ENCODE peak calls at places on chromosomes 2 and 18, in ten cellular contexts. M is CD8-positive, alpha-beta T cell; L is brain microvascular endothelial cell; J is cardiac septum; Y is stimulated activated CD4-positive, alpha-beta T cell treated with anti-CD3 and anti-CD28 coated beads, Interleukin-1b, Interleukin-23, amount 100 ng/mL, for 24 hours; C is astrocyte; D is fibroblast of lung; B is H54; T is endothelial cell; W is Caki2. R is an unnamed sample.
A peak's percentile ranks its signal among the peaks of the same experiment; 100 is the strongest.

GRCh38 chr2:53438056-53438455 is 329.5 kb upstream of the CHAC2 start:
- DNase-seq in M (no peak), L (no peak), J (no peak), Y (no peak), C (no peak), D (peak; percentile 10), B (no peak), T (no peak), W (no peak), R (no peak)

GRCh38 chr18:35953688-35954087 is 18.8 kb upstream of the RMP24 start:
- DNase-seq in M (no peak), L (no peak), J (no peak), Y (no peak), C (no peak), D (no peak), B (no peak), T (no peak), W (no peak), R (no peak)

GRCh38 chr2:120525056-120526046 is 179.4 kb downstream of the INHBB start:
- DNase-seq in M (no peak), L (no peak), J (no peak), Y (no peak), C (no peak), D (no peak), B (no peak), T (peak; percentile 28), W (peak; percentile 29), R (no peak)

GRCh38 chr2:192194866-192195547 is at the start of gene TMEFF2:
- DNase-seq in M (no peak), L (peak; percentile 74), J (peak; percentile 75), Y (peak; percentile 59), C (peak; percentile 73), D (peak; percentile 84), B (peak; percentile 91), T (peak; percentile 79), W (peak; percentile 74), R (peak; percentile 100)

GRCh38 chr2:119136093-119136492 is 22.5 kb downstream of the C1QL2 start:
- DNase-seq in M (no peak), L (no peak), J (no peak), Y (no peak), C (no peak), D (no peak), B (peak; percentile 63), T (no peak), W (no peak), R (no peak)

GRCh38 chr2:133490412-133490958 is 77.8 kb downstream of the NCKAP5 start:
- DNase-seq in M (no peak), L (no peak), J (no peak), Y (no peak), C (no peak), D (no peak), B (no peak), T (no peak), W (no peak), R (no peak)

GRCh38 chr2:148300534-148300933 is 279.6 kb downstream of the MBD5 start:
- DNase-seq in M (no peak), L (no peak), J (no peak), Y (no peak), C (peak; percentile 56), D (peak; percentile 66), B (no peak), T (no peak), W (no peak), R (no peak)

GRCh38 chr2:96374211-96374951 is 38.8 kb downstream of the NCAPH start:
- DNase-seq in M (no peak), L (peak; percentile 32), J (no peak), Y (no peak), C (peak; percentile 12), D (peak; percentile 28), B (no peak), T (no peak), W (peak; percentile 29), R (no peak)

GRCh38 chr2:130156624-130157004 is 11.7 kb upstream of the CCDC74B start:
- DNase-seq in M (no peak), L (no peak), J (no peak), Y (no peak), C (no peak), D (no peak), B (no peak), T (no peak), W (no peak), R (no peak)

GRCh38 chr2:50732796-50733195 is 299.1 kb downstream of the NRXN1 start:
- DNase-seq in M (no peak), L (no peak), J (no peak), Y (no peak), C (peak; percentile 49), D (peak; percentile 54), B (no peak), T (no peak), W (no peak), R (no peak)

GRCh38 chr2:100542418-100542817 is 20.4 kb upstream of the PDCL3 start:
- DNase-seq in M (no peak), L (no peak), J (no peak), Y (no peak), C (no peak), D (no peak), B (no peak), T (no peak), W (no peak), R (no peak)

GRCh38 chr18:46414863-46415262 is 242.2 kb downstream of the LOXHD1 start:
- DNase-seq in M (no peak), L (no peak), J (no peak), Y (no peak), C (no peak), D (no peak), B (no peak), T (no peak), W (no peak), R (no peak)

GRCh38 chr2:33291278-33292013 is 185.0 kb upstream of the RASGRP3 start:
- DNase-seq in M (no peak), L (peak; percentile 78), J (no peak), Y (no peak), C (peak; percentile 98), D (peak; percentile 98), B (peak; percentile 9), T (no peak), W (peak; percentile 86), R (no peak)

GRCh38 chr2:46950314-46950713 is 34.7 kb upstream of the MCFD2 start:
- DNase-seq in M (no peak), L (no peak), J (no peak), Y (no peak), C (no peak), D (no peak), B (no peak), T (no peak), W (no peak), R (no peak)